ENCODE peak calls at places on chromosomes 11 and 22, in four cellular contexts. L, K, V and F are unnamed samples.

GRCh38 chr22:41762980-41763779 is 37.3 kb upstream of the CCDC134 start:
- DNase-seq in V (peak), K (peak), L (no peak), F (peak)

GRCh38 chr11:133808393-133809140 is 36.7 kb downstream of the SPATA19 start:
- DNase-seq in V (no peak), K (no peak), L (no peak), F (no peak)

GRCh38 chr11:112223754-112224532 is 2.3 kb upstream of the PTS start:
- DNase-seq in K (no peak), V (no peak), L (no peak), F (no peak)

GRCh38 chr22:17897864-17898263 is 123.6 kb upstream of the BID start:
- DNase-seq in V (no peak), L (no peak), K (no peak), F (no peak)

GRCh38 chr11:64100345-64100744 is 64.6 kb downstream of the FLRT1 start:
- DNase-seq in L (no peak), V (no peak), K (no peak), F (no peak)

GRCh38 chr11:95044010-95044409 is 5.2 kb upstream of the KDM4F start:
- DNase-seq in K (no peak), L (no peak), V (no peak), F (no peak)

GRCh38 chr11:44556735-44557409 is 8.6 kb upstream of the CD82 start:
- DNase-seq in L (peak), V (no peak), K (peak), F (peak)

GRCh38 chr22:39565414-39565944 is 5.1 kb upstream of the CACNA1I start:
- DNase-seq in L (no peak), V (no peak), K (no peak), F (no peak)

GRCh38 chr11:123408619-123409455 is 21.2 kb upstream of the GRAMD1B start:
- DNase-seq in V (no peak), K (no peak), L (no peak), F (no peak)

GRCh38 chr11:106959800-106960199 is 58.5 kb downstream of the GUCY1A2 start:
- DNase-seq in L (no peak), V (no peak), K (no peak), F (no peak)

GRCh38 chr11:108965602-108966001 is 300.7 kb downstream of the DDX10 start:
- DNase-seq in K (no peak), L (no peak), V (no peak), F (no peak)

GRCh38 chr11:29612423-29612822 is 404.4 kb downstream of the KCNA4 start:
- DNase-seq in V (no peak), L (no peak), K (no peak), F (no peak)

GRCh38 chr11:47056261-47056915 is 119.8 kb downstream of the CSTPP1 start:
- DNase-seq in L (no peak), K (no peak), V (no peak), F (no peak)

GRCh38 chr22:44671742-44672141 is 30.3 kb upstream of the PRR5 start:
- DNase-seq in L (no peak), K (peak), V (no peak), F (no peak)

GRCh38 chr11:55969845-55970244 is at the start of gene OR10AG1:
- DNase-seq in L (no peak), K (no peak), V (no peak), F (no peak)

GRCh38 chr11:111045874-111046273 is 199.7 kb upstream of the POU2AF2 start:
- DNase-seq in K (no peak), V (no peak), L (no peak), F (no peak)

GRCh38 chr11:3051435-3052108 is 5.7 kb downstream of the CARS1 start:
- DNase-seq in L (no peak), K (no peak), V (no peak), F (no peak)

GRCh38 chr11:101848262-101848661 is 66.5 kb upstream of the CEP126 start:
- DNase-seq in K (peak), L (no peak), V (no peak), F (no peak)

GRCh38 chr11:123973816-123974215 is 3.8 kb downstream of the OR10S1 start:
- DNase-seq in K (no peak), L (no peak), V (no peak), F (no peak)

GRCh38 chr11:119478711-119479285 is 55.8 kb upstream of the THY1 start:
- DNase-seq in L (no peak), V (no peak), K (no peak), F (no peak)

GRCh38 chr11:12222099-12222751 is 111.8 kb downstream of the MICAL2 start:
- DNase-seq in L (no peak), V (no peak), K (peak), F (no peak)

GRCh38 chr22:44894782-44895181 is 115.0 kb downstream of the PHF21B start:
- DNase-seq in L (no peak), V (no peak), K (no peak), F (no peak)

GRCh38 chr11:107139396-107139795 is 121.1 kb upstream of the GUCY1A2 start:
- DNase-seq in L (no peak), K (no peak), V (no peak), F (no peak)

GRCh38 chr11:27025312-27025955 is 15.2 kb upstream of the BBOX1 start:
- DNase-seq in V (no peak), L (no peak), K (peak), F (no peak)

GRCh38 chr11:34870548-34871209 is 45.5 kb downstream of the APIP start:
- DNase-seq in V (no peak), L (no peak), K (no peak), F (no peak)

GRCh38 chr11:46216040-46216764 is 61.3 kb upstream of the CREB3L1 start:
- DNase-seq in K (no peak), V (no peak), L (no peak), F (no peak)

GRCh38 chr22:48850658-48851287 is 976.9 kb downstream of the BRD1 start:
- DNase-seq in V (no peak), K (no peak), L (no peak), F (no peak)

GRCh38 chr22:46122511-46122971 is 27.8 kb upstream of the PPARA start:
- DNase-seq in L (no peak), V (no peak), K (peak), F (no peak)

GRCh38 chr22:27295071-27295470 is 506.5 kb downstream of the MN1 start:
- DNase-seq in L (no peak), V (no peak), K (no peak), F (no peak)

GRCh38 chr22:44889233-44889878 is 120.4 kb downstream of the PHF21B start:
- DNase-seq in K (no peak), L (no peak), V (no peak), F (no peak)

GRCh38 chr11:15929371-15929801 is 427.0 kb downstream of the SOX6 start:
- DNase-seq in V (no peak), L (no peak), K (no peak), F (no peak)

GRCh38 chr22:45009881-45010531 is at the start of gene PHF21B:
- DNase-seq in K (no peak), L (no peak), V (no peak), F (peak)

GRCh38 chr11:116366980-116367640 is 405.7 kb downstream of the BUD13 start:
- DNase-seq in K (peak), V (peak), L (no peak), F (peak)

GRCh38 chr11:6232899-6233298 is 1.5 kb downstream of the FHIP1B start:
- DNase-seq in K (no peak), V (no peak), L (no peak), F (no peak)

GRCh38 chr11:58574851-58575250 is 805 bp downstream of the LPXN start:
- DNase-seq in K (no peak), V (no peak), L (no peak), F (no peak)

GRCh38 chr11:58576792-58577440 is 1.3 kb upstream of the LPXN start:
- DNase-seq in L (no peak), K (peak), V (no peak), F (no peak)

GRCh38 chr11:58573451-58574104 is 2.1 kb downstream of the LPXN start:
- DNase-seq in K (no peak), L (no peak), V (no peak), F (no peak)

GRCh38 chr11:58577441-58578135 is 1.3 kb upstream of the ZFP91 start:
- DNase-seq in V (no peak), L (peak), K (peak), F (no peak)

DNA sequence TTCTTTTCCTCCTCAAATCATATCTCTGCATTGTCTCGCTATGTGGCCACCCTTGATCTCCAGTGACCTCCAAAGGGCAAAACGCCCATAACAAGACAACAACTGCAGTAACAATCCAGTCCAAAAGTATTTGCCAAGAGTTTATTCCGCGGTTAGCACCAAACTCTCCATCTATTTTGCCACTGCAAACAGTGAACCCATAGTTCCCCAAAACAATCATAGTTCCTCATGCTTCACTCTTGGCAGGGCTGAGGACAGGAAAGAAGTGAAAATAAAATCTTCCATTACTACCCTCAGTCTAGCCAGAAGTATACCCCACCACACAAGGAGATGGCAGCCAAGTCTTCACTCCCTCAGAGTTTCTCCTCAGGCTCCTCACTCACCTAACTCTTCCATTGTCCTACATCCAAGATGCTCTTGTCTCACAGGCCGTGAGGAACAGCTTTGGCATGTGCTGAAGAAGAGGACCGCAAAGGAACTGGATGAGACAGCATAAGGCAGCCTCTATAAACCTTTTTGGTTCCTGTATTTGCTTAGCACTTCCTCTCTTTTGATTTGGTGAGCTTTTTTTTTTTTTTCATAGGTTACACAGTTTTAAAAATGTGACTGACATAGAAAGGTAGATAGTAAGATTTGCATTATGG is at the start of gene LPXN:
- DNase-seq in V (no peak), L (no peak), K (no peak), F (no peak)
- TF ChIP-seq SUZ12 in V (no peak), L (no peak), K (no peak), F (no peak)

GRCh38 chr11:36730761-36731160 is 132.7 kb upstream of the RAG2 start:
- DNase-seq in L (no peak), K (no peak), V (no peak), F (no peak)
- TF ChIP-seq ZNF274 in L (no peak), K (no peak), V (no peak), F (no peak)

DNA sequence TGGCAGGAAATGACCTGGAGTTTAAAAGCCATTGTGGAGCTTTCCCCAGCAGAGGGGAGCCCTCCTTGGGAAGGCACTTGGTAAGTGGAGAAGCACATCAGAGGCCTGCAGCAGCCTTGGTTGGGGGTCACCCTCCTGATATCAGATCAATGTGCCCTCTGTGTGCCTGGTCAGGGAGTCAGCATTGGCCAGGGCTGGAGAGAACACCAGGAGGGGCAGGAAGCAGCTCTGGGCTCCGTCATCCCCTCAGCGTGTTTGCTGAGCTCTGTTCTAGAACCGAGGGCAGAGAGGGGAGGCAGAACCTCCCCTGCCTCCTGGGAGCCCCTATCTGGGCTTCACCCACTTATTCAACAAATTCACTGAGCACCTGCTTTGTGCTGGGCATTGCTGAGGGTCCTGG is 846.0 kb downstream of the TBC1D22A start:
- DNase-seq in K (no peak), L (no peak), V (no peak), F (no peak)
- TF ChIP-seq YY1 in K (no peak), L (no peak), V (no peak), F (no peak)

GRCh38 chr11:37788141-37788877 is 1190.3 kb upstream of the RAG2 start:
- DNase-seq in K (no peak), V (no peak), L (no peak), F (no peak)
- TF ChIP-seq SUZ12 in K (no peak), V (no peak), L (no peak), F (no peak)

GRCh38 chr11:60647087-60647486 is 52.3 kb upstream of the MS4A8 start:
- DNase-seq in L (no peak), V (no peak), K (no peak), F (no peak)
- TF ChIP-seq ZNF274 in L (no peak), V (no peak), K (no peak), F (no peak)

DNA sequence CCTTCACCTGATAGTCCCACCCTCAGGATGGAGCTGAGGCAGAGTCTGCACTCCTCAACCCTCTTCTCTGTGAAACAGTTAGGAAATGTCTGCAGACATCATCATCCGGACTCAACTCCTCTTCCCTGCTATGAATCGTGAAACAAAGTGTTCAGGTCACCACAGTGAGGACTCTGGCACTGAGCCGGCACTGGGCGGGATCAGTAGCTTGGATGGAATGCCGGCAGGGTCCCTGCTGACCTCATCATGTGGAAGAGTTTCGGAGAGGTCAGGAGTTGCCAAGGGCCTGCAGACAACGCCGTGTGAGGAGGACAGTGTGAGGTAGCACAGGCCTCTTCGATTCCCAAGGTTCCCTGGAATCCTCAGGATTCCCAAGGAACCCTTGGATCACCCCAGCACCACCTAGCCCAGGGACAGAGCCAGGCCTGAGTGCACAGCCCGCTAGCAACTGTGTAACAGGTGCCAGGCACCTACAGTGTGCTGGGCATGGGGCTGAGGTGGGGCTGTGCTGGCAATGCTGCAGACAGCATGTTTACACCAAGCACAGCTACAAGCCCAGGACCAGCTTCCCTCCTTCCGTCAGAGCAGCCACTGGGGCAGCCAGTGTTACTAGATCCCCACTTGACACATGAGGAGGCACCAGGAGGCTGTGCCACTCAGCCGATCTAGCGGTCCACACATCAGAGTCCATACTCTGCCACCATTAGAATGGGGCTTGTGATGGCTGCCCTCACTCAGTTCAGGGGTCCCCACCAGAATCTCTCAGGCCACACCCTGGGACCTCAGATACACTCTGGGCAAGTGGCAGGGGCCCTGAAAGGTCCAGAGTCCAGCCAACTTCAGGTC is 693 bp upstream of the LINC01488 start:
- DNase-seq in K (peak), L (no peak), V (no peak), F (no peak)
- TF ChIP-seq YY1 in K (no peak), L (no peak), V (no peak), F (no peak)

GRCh38 chr22:28791124-28791523 is 9.2 kb downstream of the XBP1 start:
- DNase-seq in L (no peak), V (no peak), K (no peak), F (no peak)
- TF ChIP-seq SUZ12 in L (no peak), V (no peak), K (no peak), F (no peak)

DNA sequence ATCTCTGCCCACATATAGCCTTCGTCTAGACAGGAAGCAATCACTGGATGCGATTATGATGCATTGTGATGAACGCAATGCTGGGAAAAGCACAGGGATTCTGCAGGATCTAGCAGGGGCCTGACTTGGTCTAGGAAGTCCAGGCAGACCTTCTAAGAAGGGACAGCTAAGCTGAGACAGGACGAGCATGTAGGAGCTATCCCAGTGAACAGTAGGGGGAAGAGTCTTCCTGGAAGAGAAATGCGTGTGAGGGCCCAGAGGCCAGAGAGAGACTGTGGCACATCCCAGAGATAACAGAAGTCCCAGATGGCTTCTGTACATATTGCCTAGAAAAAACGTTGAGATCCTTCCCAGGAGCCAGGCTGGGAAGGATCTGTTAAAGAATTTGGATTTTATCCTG is 24.5 kb downstream of the RCN1 start:
- DNase-seq in K (no peak), V (no peak), L (no peak), F (no peak)
- TF ChIP-seq ZNF274 in K (no peak), V (no peak), L (no peak), F (no peak)

GRCh38 chr11:70243912-70244652 is 26.4 kb upstream of the PPFIA1 start:
- DNase-seq in L (no peak), V (no peak), K (no peak), F (no peak)

GRCh38 chr11:70244698-70245097 is 25.8 kb upstream of the PPFIA1 start:
- DNase-seq in K (no peak), V (no peak), L (no peak), F (no peak)

GRCh38 chr11:70246196-70246595 is 24.3 kb upstream of the PPFIA1 start:
- DNase-seq in V (no peak), K (no peak), L (no peak), F (no peak)

GRCh38 chr11:70247710-70248072 is 22.8 kb upstream of the PPFIA1 start:
- DNase-seq in K (no peak), V (no peak), L (no peak), F (no peak)

GRCh38 chr11:70247042-70247709 is 23.3 kb upstream of the PPFIA1 start:
- DNase-seq in L (no peak), K (no peak), V (no peak), F (no peak)
- TF ChIP-seq YY1 in L (no peak), K (no peak), V (no peak), F (no peak)

GRCh38 chr11:127950162-127950561 is 637.2 kb downstream of the ETS1 start:
- DNase-seq in L (no peak), V (no peak), K (no peak), F (no peak)
- TF ChIP-seq SUZ12 in L (no peak), V (no peak), K (no peak), F (no peak)